ENCODE peak calls at places on chromosomes 3 and 15, in five cellular contexts. R, B, J, L and H are unnamed samples.
A peak's percentile ranks its signal among the peaks of the same experiment; 100 is the strongest.

GRCh38 chr3:125072310-125072709 is 16.5 kb upstream of the HEG1 start:
- DNase-seq in J (no peak), L (no peak), R (no peak), B (peak; percentile 74), H (no peak)

GRCh38 chr15:43133429-43134156 is at the start of gene TMEM62:
- DNase-seq in J (peak; percentile 82), L (peak; percentile 48), R (no peak), B (peak; percentile 47), H (peak; percentile 1)

GRCh38 chr3:195031574-195032003 is 239.4 kb downstream of the XXYLT1 start:
- DNase-seq in B (no peak), J (no peak), L (no peak), R (no peak), H (no peak)

GRCh38 chr15:73704869-73705645 is 20.9 kb downstream of the CD276 start:
- DNase-seq in B (peak; percentile 38), J (peak; percentile 89), R (no peak), L (peak; percentile 46), H (no peak)

GRCh38 chr15:74340139-74340538 is 27.3 kb downstream of the CYP11A1 start:
- DNase-seq in R (no peak), B (peak; percentile 40), J (no peak), L (peak; percentile 9), H (no peak)

GRCh38 chr3:122247825-122248185 is 64.3 kb downstream of the CASR start:
- DNase-seq in L (no peak), R (no peak), B (peak; percentile 29), J (no peak), H (no peak)

GRCh38 chr3:13884851-13885703 is 5.2 kb upstream of the WNT7A start:
- DNase-seq in R (no peak), B (no peak), L (no peak), J (peak; percentile 81), H (no peak)

GRCh38 chr15:76996526-76997401 is 1.8 kb downstream of the PSTPIP1 start:
- DNase-seq in B (peak; percentile 41), J (no peak), R (no peak), L (peak; percentile 12), H (no peak)

GRCh38 chr3:126212629-126213375 is 32.4 kb upstream of the ALDH1L1 start:
- DNase-seq in L (peak; percentile 49), B (peak; percentile 46), J (peak; percentile 88), R (no peak), H (no peak)

GRCh38 chr3:143973352-143974021 is 1.9 kb downstream of the DIPK2A start:
- DNase-seq in B (peak; percentile 12), L (peak; percentile 44), J (no peak), R (no peak), H (no peak)

GRCh38 chr15:66709884-66710283 is 7.8 kb downstream of the SMAD6 start:
- DNase-seq in R (no peak), B (no peak), L (no peak), J (no peak), H (no peak)

GRCh38 chr15:31480356-31481058 is 153.9 kb downstream of the KLF13 start:
- DNase-seq in J (no peak), B (no peak), L (no peak), R (no peak), H (no peak)

GRCh38 chr3:45611619-45612018 is 17.1 kb downstream of the LIMD1 start:
- DNase-seq in L (no peak), B (no peak), J (no peak), R (no peak), H (no peak)

GRCh38 chr3:187770224-187770623 is 25.0 kb upstream of the BCL6 start:
- DNase-seq in R (no peak), B (no peak), J (no peak), L (no peak), H (no peak)

GRCh38 chr3:4532535-4533112 is 39.5 kb downstream of the ITPR1 start:
- DNase-seq in J (no peak), R (no peak), B (no peak), L (peak; percentile 33), H (no peak)

GRCh38 chr3:160980740-160981139 is 124.4 kb downstream of the B3GALNT1 start:
- DNase-seq in J (no peak), L (no peak), R (no peak), B (no peak), H (no peak)

GRCh38 chr15:65870889-65871533 is 1.7 kb downstream of the RAB11A start:
- DNase-seq in J (peak; percentile 31), B (peak; percentile 55), R (no peak), L (peak; percentile 70), H (no peak)

GRCh38 chr3:65170357-65171090 is 482.7 kb upstream of the ADAMTS9 start:
- DNase-seq in R (peak; percentile 26), J (peak; percentile 62), L (peak; percentile 96), B (peak; percentile 84), H (peak; percentile 53)

GRCh38 chr3:188262913-188263683 is 109.1 kb downstream of the LPP start:
- DNase-seq in L (peak; percentile 78), R (no peak), B (peak; percentile 83), J (no peak), H (no peak)

GRCh38 chr3:191702121-191702520 is 241.2 kb downstream of the PYDC2 start:
- DNase-seq in L (no peak), B (no peak), R (no peak), J (peak; percentile 68), H (no peak)

GRCh38 chr15:58594898-58595297 is 154.6 kb downstream of the ADAM10 start:
- DNase-seq in L (no peak), J (no peak), R (no peak), B (no peak), H (no peak)

GRCh38 chr3:50318615-50319014 is 3.9 kb downstream of the HYAL2 start:
- DNase-seq in J (no peak), B (no peak), R (no peak), L (no peak), H (no peak)

GRCh38 chr15:65115542-65115941 is 542 bp upstream of the UBAP1L start:
- DNase-seq in B (no peak), J (no peak), L (no peak), R (no peak), H (no peak)

GRCh38 chr3:49255112-49255511 is 21.9 kb downstream of the C3orf62 start:
- DNase-seq in B (peak; percentile 58), J (peak; percentile 18), L (no peak), R (no peak), H (no peak)

GRCh38 chr3:4839278-4839677 is 140.0 kb upstream of the BHLHE40 start:
- DNase-seq in R (no peak), J (no peak), L (no peak), B (no peak), H (no peak)

GRCh38 chr15:48052871-48053383 is 67.9 kb upstream of the SLC24A5 start:
- DNase-seq in B (no peak), R (no peak), L (no peak), J (no peak), H (no peak)

GRCh38 chr3:197501879-197502620 is 53.7 kb downstream of the BDH1 start:
- DNase-seq in J (peak; percentile 90), L (peak; percentile 49), R (no peak), B (peak; percentile 68), H (no peak)

GRCh38 chr15:66873856-66874255 is 171.8 kb downstream of the SMAD6 start:
- DNase-seq in L (no peak), J (peak; percentile 11), R (no peak), B (no peak), H (no peak)

DNA sequence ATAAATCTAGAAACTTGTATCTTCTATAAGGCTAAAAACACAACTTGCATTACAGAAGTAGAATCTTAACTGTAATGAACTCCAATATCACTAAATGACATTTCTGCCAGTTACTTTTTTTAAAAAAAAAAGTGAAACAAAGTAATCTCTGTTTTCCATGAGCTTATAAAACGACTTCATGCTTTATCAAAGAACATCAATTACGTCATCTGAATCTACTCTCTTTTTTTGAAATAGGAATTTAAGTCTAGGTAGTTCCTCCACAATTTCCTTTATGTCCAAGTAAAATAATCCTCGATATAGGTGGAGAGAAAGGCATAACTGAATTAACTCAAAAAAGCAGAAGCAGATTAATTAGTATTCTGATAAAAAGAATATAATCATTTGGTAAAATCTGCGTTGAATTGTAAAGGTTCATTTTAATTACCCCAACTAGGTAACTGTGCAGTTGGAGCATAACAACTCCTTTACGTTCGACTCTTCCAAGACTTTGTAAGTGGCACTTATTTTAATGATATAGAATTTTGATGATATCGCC is 1.4 kb downstream of the UACA start:
- DNase-seq in L (peak; percentile 19), J (no peak), B (no peak), R (no peak), H (no peak)
- H3K4me3 ChIP-seq in L (peak overlapping the region; percentile 95), J (peak overlapping the region; percentile 78), B (peak overlapping the region; percentile 86), R (peak overlapping the region; percentile 85), H (peak overlapping the region; percentile 69)

GRCh38 chr3:124034809-124035152 is 42.9 kb upstream of the ROPN1 start:
- DNase-seq in R (no peak), B (no peak), J (no peak), L (no peak), H (no peak)

GRCh38 chr3:124032351-124032880 is 40.5 kb upstream of the ROPN1 start:
- DNase-seq in R (no peak), J (peak; percentile 54), L (peak; percentile 39), B (peak; percentile 33), H (no peak)

GRCh38 chr3:124033360-124034015 is 41.6 kb upstream of the ROPN1 start:
- DNase-seq in L (peak; percentile 5), R (no peak), J (peak; percentile 51), B (peak; percentile 21), H (no peak)

GRCh38 chr3:124034016-124034808 is 42.3 kb upstream of the ROPN1 start:
- DNase-seq in L (no peak), R (no peak), B (no peak), J (peak; percentile 48), H (no peak)

GRCh38 chr3:124032881-124033359 is 41.0 kb upstream of the ROPN1 start:
- DNase-seq in L (peak; percentile 75), B (peak; percentile 76), R (peak; percentile 26), J (peak; percentile 92), H (peak; percentile 17)
- TF ChIP-seq CTCF in L (peak; percentile 40), B (peak; percentile 18), R (peak; percentile 59), J (peak; percentile 44), H (peak; percentile 66)

GRCh38 chr3:98039322-98040024 is 4.4 kb upstream of the GABRR3 start:
- DNase-seq in B (peak; percentile 81), J (peak; percentile 84), R (peak; percentile 65), L (peak; percentile 91), H (peak; percentile 57)
- H3K4me3 ChIP-seq in B (peak overlapping the region; percentile 61), J (peak overlapping the region; percentile 53), R (peak overlapping the region; percentile 61), L (peak overlapping the region; percentile 79), H (peak overlapping the region; percentile 49)

GRCh38 chr3:23292432-23292831 is 89.3 kb downstream of the UBE2E2 start:
- DNase-seq in R (no peak), B (no peak), J (peak; percentile 38), L (no peak), H (no peak)

DNA sequence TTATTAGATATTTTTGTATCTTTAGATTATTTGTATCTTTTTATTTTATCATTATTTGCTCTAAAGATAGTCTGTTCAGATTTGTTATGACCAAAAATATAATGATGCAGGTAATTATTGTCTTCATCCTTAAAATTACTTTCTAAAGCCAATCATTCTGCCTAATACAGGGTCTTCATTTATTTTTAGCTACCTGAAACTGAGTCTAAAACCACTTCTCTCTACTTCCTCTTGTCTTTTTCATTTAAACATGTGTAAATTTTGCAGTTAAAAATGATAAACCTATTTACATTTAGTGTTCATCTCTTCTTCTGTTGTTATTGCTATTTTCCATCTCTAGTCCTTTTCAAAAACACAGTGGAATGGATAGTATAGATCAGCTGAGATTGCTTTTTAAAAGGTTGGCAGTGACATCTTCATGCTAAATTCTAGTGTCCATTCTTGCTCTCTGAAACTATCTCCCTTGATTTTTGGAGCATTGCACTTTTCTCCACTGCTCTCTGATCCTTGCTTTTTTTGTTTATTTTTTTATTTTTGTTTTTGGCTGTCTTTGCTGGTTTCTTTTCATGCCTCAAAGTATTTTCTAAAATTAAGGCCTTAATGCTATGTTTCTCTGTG is 91.8 kb downstream of the UBE2E2 start:
- DNase-seq in L (no peak), R (no peak), J (no peak), B (no peak), H (no peak)
- TF ChIP-seq CTCF in L (no peak), R (no peak), J (no peak), B (no peak), H (no peak)